ENCODE peak calls at places on chromosomes 2 and 18, in four cellular contexts. P is fibroblast of mammary gland, A is AG10803, F is BJ. Z is an unnamed sample.

GRCh38 chr2:213125646-213126347 is 25.6 kb downstream of the IKZF2 start:
- DNase-seq in P (peak), A (no peak), F (no peak), Z (no peak)

GRCh38 chr2:133421516-133422324 is 146.5 kb downstream of the NCKAP5 start:
- DNase-seq in P (no peak), A (peak), F (no peak), Z (no peak)

GRCh38 chr18:2932247-2933181 is 80.4 kb downstream of the LPIN2 start:
- DNase-seq in P (peak), A (peak), F (no peak), Z (no peak)

GRCh38 chr2:233481368-233482142 is 85.0 kb downstream of the USP40 start:
- DNase-seq in P (no peak), A (no peak), F (no peak), Z (no peak)

GRCh38 chr18:12946549-12947354 is 1.1 kb upstream of the SEH1L start:
- DNase-seq in P (peak), F (peak), A (peak), Z (peak)

GRCh38 chr2:121682396-121683298 is 33.4 kb upstream of the CLASP1 start:
- DNase-seq in F (no peak), A (no peak), P (no peak), Z (no peak)

GRCh38 chr2:64288321-64288931 is 144.2 kb upstream of the PELI1 start:
- DNase-seq in P (peak), A (peak), F (peak), Z (no peak)

GRCh38 chr2:10283106-10284062 is 19.3 kb upstream of the HPCAL1 start:
- DNase-seq in F (peak), P (peak), A (peak), Z (peak)

GRCh38 chr18:79982736-79983135 is 5.6 kb downstream of the TXNL4A start:
- DNase-seq in A (peak), F (no peak), P (peak), Z (no peak)

GRCh38 chr2:38598991-38599295 is 3.8 kb downstream of the HNRNPLL start:
- DNase-seq in A (peak), P (peak), F (no peak), Z (no peak)

GRCh38 chr2:71617266-71617665 is 163.9 kb downstream of the DYSF start:
- DNase-seq in A (no peak), P (no peak), F (no peak), Z (no peak)

GRCh38 chr2:241036964-241037421 is 38.6 kb downstream of the SNED1 start:
- DNase-seq in P (no peak), A (no peak), F (no peak), Z (no peak)

GRCh38 chr2:99430614-99431258 is 59.1 kb downstream of the REV1 start:
- DNase-seq in A (peak), F (peak), P (peak), Z (peak)

GRCh38 chr2:118246726-118247125 is 158.5 kb downstream of the INSIG2 start:
- DNase-seq in F (no peak), P (peak), A (peak), Z (no peak)

GRCh38 chr18:48721308-48721707 is 182.5 kb downstream of the CTIF start:
- DNase-seq in F (no peak), P (no peak), A (no peak), Z (no peak)

GRCh38 chr18:48719388-48719787 is 180.6 kb downstream of the CTIF start:
- DNase-seq in A (no peak), F (no peak), P (no peak), Z (no peak)

GRCh38 chr18:48720655-48721025 is 181.8 kb downstream of the CTIF start:
- DNase-seq in A (no peak), P (no peak), F (no peak), Z (no peak)

GRCh38 chr18:48718251-48718959 is 179.6 kb downstream of the CTIF start:
- DNase-seq in P (no peak), F (no peak), A (no peak), Z (no peak)

DNA sequence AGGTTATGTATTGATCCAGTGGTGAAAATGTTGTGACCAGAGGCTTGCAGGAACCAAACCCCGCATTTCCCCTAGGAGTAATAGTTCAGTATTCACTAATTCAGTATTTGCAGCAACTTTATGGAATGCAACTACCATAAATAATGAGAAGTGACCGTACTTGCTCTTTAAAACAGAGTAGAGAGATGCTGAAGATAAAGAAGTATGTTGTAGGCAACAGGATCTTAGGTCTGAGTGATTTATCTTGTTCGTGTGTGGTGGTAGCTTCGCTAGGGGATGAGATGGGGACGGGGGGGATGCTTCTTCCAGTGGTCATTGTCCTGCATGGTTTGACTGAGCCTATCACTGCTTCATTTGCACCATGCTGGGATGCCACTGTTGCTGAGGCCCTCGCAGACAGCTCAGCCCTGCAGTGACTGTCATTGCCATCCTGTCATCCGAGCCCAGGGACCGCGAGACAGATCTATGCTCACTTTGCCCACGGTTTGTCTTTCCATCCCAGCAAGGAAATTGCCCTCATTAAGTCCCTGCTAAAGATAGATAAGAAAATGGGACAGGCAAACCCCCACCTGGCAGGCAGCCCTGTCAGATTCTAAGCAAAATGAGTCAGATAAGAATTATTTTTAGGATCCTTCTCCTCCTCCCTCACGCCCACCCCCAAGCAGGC is 181.3 kb downstream of the CTIF start:
- DNase-seq in A (no peak), P (peak), F (no peak), Z (peak)
- H3K4me3 ChIP-seq in A (no peak), P (no peak), F (no peak), Z (no peak)

DNA sequence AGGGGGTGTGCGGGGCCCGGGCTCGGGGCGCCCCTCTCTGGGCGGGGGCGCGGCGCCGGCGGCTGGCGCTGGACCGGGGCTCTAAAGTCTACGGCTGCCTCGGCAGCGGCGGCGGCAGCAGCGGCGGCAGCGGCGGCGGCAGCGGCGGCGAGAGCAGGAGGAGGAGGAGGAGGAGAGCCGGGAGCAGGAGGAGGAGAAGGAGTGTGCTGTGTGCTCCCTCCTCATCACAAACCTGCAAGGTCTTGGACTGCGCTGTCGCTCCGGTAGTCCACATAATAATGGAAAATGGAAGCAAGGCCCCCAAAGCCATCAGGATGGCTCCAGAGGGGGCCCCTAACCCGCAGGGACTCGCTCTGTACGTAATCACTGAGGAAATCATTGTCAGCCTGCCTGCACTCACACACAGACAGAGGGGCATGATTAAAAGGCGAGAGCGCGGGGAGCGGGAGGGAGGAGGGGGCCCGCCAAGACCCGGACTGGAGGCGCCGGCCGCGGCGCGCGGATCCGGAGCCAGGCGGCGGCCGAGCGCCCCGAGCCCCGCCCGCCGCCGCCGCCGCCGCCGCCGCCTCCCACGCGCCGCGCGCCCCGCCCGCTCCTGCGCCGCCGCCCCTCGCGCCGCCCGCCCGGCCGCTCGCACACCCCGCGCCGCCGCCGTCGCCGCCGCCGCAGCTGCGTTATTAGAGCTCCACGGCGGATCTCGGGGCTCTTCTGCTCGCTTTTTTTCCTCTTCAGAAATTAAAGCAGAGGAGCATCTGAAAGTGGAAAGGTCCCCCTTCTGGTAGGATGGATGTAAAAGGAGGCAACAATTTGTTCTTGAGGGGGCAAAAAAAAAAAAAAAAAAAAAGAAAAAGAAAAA is at the start of gene ZNF521:
- DNase-seq in A (peak), F (no peak), P (peak), Z (peak)
- TF ChIP-seq CTCF in A (peak), F (peak), P (peak), Z (peak)

GRCh38 chr2:7012141-7012809 is 95.1 kb downstream of the RNF144A start:
- DNase-seq in P (peak), A (peak), F (no peak), Z (no peak)
- H3K4me3 ChIP-seq in P (no peak), A (no peak), F (no peak), Z (no peak)

GRCh38 chr2:237600205-237600846 is 9.8 kb upstream of the RAB17 start:
- DNase-seq in A (peak), F (peak), P (peak), Z (peak)
- TF ChIP-seq CTCF in A (peak), F (peak), P (peak), Z (peak)